ENCODE peak calls at places on chromosomes 5 and 9, in ten cellular contexts. V is activated T-cell treated with anti-CD3 and anti-CD28 coated beads for 1 hour; J is Ammon's horn; U is activated naive CD8-positive, alpha-beta T cell treated with anti-CD3 and anti-CD28 coated beads, Interleukin-2, amount 50 U/mL, for 24 hours; O is GM23248; X is HFFc6; N is T-helper 1 cell; C is A549; R is NCI-H748 treated with DMSO at 0.1 percent for 48 hours; P is NCI-H2029. A is an unnamed sample.

GRCh38 chr5:7867260-7867659 is 1.6 kb downstream of the FASTKD3 start:
- DNase-seq in C (no peak), O (no peak), X (no peak), V (no peak), R (no peak), P (no peak), N (no peak), J (no peak), U (no peak), A (no peak)

GRCh38 chr9:101027246-101027645 is 1.3 kb upstream of the PLPPR1 start:
- DNase-seq in O (no peak), J (no peak), C (no peak), R (peak), P (no peak), X (no peak), V (no peak), N (no peak), U (no peak), A (no peak)

GRCh38 chr5:140611020-140611521 is 21.9 kb downstream of the CD14 start:
- DNase-seq in X (no peak), V (no peak), J (no peak), U (no peak), P (no peak), R (no peak), C (no peak), O (no peak), N (no peak), A (no peak)

GRCh38 chr5:133508845-133509741 is 103.2 kb downstream of the FSTL4 start:
- DNase-seq in C (no peak), O (no peak), V (no peak), R (no peak), X (peak), J (no peak), U (no peak), N (no peak), P (peak), A (no peak)

GRCh38 chr5:134547579-134547978 is 22.1 kb downstream of the JADE2 start:
- DNase-seq in U (no peak), C (no peak), V (no peak), N (no peak), R (no peak), J (peak), P (no peak), O (peak), X (peak), A (no peak)

GRCh38 chr9:70694758-70695157 is 280.3 kb upstream of the KLF9 start:
- DNase-seq in J (no peak), C (no peak), O (no peak), V (no peak), U (no peak), X (no peak), N (no peak), P (no peak), R (no peak), A (no peak)

GRCh38 chr9:35972093-35972492 is 14.1 kb upstream of the OR2S2 start:
- DNase-seq in V (peak), P (no peak), R (no peak), J (no peak), C (no peak), U (peak), X (no peak), N (peak), O (no peak), A (no peak)

GRCh38 chr5:74851684-74852353 is 14.4 kb downstream of the FAM169A start:
- DNase-seq in U (no peak), P (no peak), N (no peak), O (peak), R (no peak), C (peak), X (peak), V (no peak), J (no peak), A (no peak)

GRCh38 chr9:95014917-95015316 is 288.4 kb downstream of the AOPEP start:
- DNase-seq in V (no peak), X (no peak), C (no peak), P (no peak), J (no peak), U (no peak), R (no peak), O (no peak), N (no peak), A (no peak)

GRCh38 chr5:180116441-180117377 is 45.1 kb upstream of the RNF130 start:
- DNase-seq in R (no peak), O (no peak), U (no peak), X (no peak), J (no peak), V (no peak), P (no peak), C (peak), N (no peak), A (no peak)

GRCh38 chr9:129258823-129259301 is 80.8 kb upstream of the IER5L start:
- DNase-seq in C (no peak), P (no peak), J (no peak), X (no peak), R (no peak), U (no peak), O (no peak), N (no peak), V (no peak), A (peak)

GRCh38 chr5:27702339-27702820 is 664.0 kb upstream of the CDH9 start:
- DNase-seq in C (peak), J (no peak), R (peak), P (no peak), X (no peak), O (no peak), U (no peak), V (no peak), N (no peak), A (no peak)

A was measured in CD8-positive, alpha-beta memory T cell.